ENCODE peak calls at places on chromosomes 6 and 20, in four cellular contexts. L, X, K and S are unnamed samples.

GRCh38 chr20:62503414-62504178 is 27.8 kb upstream of the GATA5 start:
- DNase-seq in L (no peak), X (no peak), K (no peak), S (no peak)

GRCh38 chr20:64110411-64111068 is 3.2 kb upstream of the NPBWR2 start:
- DNase-seq in L (no peak), X (no peak), K (no peak), S (no peak)

GRCh38 chr6:46954819-46955520 is 33.2 kb upstream of the ADGRF5 start:
- DNase-seq in L (peak), X (no peak), K (no peak), S (peak)

GRCh38 chr20:23782366-23782983 is 31.7 kb upstream of the CST1 start:
- DNase-seq in L (no peak), X (peak), K (no peak), S (no peak)

GRCh38 chr6:140252099-140252498 is 877.7 kb upstream of the CITED2 start:
- DNase-seq in L (no peak), X (peak), K (peak), S (no peak)

GRCh38 chr20:3312940-3313656 is 74.1 kb upstream of the SLC4A11 start:
- DNase-seq in L (peak), X (peak), K (peak), S (no peak)

GRCh38 chr20:5539656-5540055 is 210.5 kb upstream of the SHLD1 start:
- DNase-seq in L (no peak), X (no peak), K (no peak), S (no peak)

GRCh38 chr6:131924881-131925474 is 26.2 kb downstream of the CCN2 start:
- DNase-seq in L (no peak), X (peak), K (no peak), S (no peak)

GRCh38 chr20:51138576-51138975 is 115.7 kb upstream of the KCNG1 start:
- DNase-seq in L (no peak), X (no peak), K (no peak), S (no peak)